ENCODE peak calls at places on chromosomes 2 and 18, in seven cellular contexts. A is NB4, D is endothelial cell of umbilical vein, O is Peyer's patch, H is transverse colon, N is adrenal gland, T is heart left ventricle. E is an unnamed sample.

GRCh38 chr2:118059919-118060478 is 28.3 kb upstream of the INSIG2 start:
- DNase-seq in T (no peak), N (no peak), O (no peak), D (no peak), A (no peak), H (no peak), E (no peak)

GRCh38 chr2:180980943-180981898 is 816 bp downstream of the UBE2E3 start:
- DNase-seq in T (peak), H (peak), O (peak), D (peak), N (peak), A (peak), E (no peak)

GRCh38 chr18:36809590-36810381 is 19.0 kb downstream of the TPGS2 start:
- DNase-seq in O (peak), T (no peak), A (peak), D (peak), H (peak), N (peak), E (peak)

GRCh38 chr2:238162516-238163441 is 4.0 kb downstream of the ERFE start:
- DNase-seq in O (no peak), H (no peak), N (no peak), D (no peak), A (no peak), T (peak), E (no peak)

GRCh38 chr2:73938761-73939352 is 12.2 kb downstream of the DGUOK start:
- DNase-seq in D (no peak), O (no peak), A (no peak), H (no peak), N (no peak), T (no peak), E (no peak)

GRCh38 chr2:216842634-216843033 is 17.2 kb downstream of the TNP1 start:
- DNase-seq in H (peak), D (no peak), T (peak), O (no peak), A (no peak), N (no peak), E (peak)

GRCh38 chr2:1453561-1453960 is 40.3 kb downstream of the TPO start:
- DNase-seq in T (no peak), O (no peak), A (no peak), N (no peak), H (no peak), D (no peak), E (no peak)

GRCh38 chr2:59025157-59025757 is 784.1 kb upstream of the FANCL start:
- DNase-seq in T (no peak), N (peak), D (peak), A (peak), H (peak), O (peak), E (no peak)

GRCh38 chr2:181626671-181627070 is 30.2 kb downstream of the CERKL start:
- DNase-seq in N (no peak), D (no peak), A (no peak), T (no peak), H (no peak), O (no peak), E (no peak)

GRCh38 chr18:3384664-3385189 is 65.2 kb upstream of the TGIF1 start:
- DNase-seq in N (no peak), H (no peak), O (no peak), A (no peak), T (no peak), D (no peak), E (no peak)

GRCh38 chr2:31070339-31070738 is 67.9 kb downstream of the GALNT14 start:
- DNase-seq in O (no peak), H (no peak), A (no peak), N (no peak), D (no peak), T (no peak), E (peak)

GRCh38 chr18:21682276-21683051 is 22.1 kb downstream of the ABHD3 start:
- DNase-seq in T (no peak), D (peak), O (no peak), H (no peak), N (no peak), A (peak), E (no peak)

GRCh38 chr18:72866572-72866900 is 1.3 kb downstream of the NETO1 start:
- DNase-seq in A (no peak), O (no peak), H (no peak), N (no peak), D (no peak), T (no peak), E (no peak)

GRCh38 chr2:216021768-216022167 is 8.4 kb upstream of the MREG start:
- DNase-seq in D (no peak), N (no peak), T (no peak), O (no peak), A (no peak), H (no peak), E (no peak)

GRCh38 chr2:1736045-1736444 is 8.3 kb downstream of the PXDN start:
- DNase-seq in N (peak), A (no peak), T (no peak), H (no peak), O (no peak), D (no peak), E (no peak)

GRCh38 chr2:2321250-2321545 is 9.9 kb downstream of the MYT1L start:
- DNase-seq in O (no peak), N (no peak), T (no peak), A (no peak), D (no peak), H (no peak), E (no peak)

GRCh38 chr18:25630682-25631081 is 278.7 kb upstream of the ZNF521 start:
- DNase-seq in A (no peak), N (no peak), O (no peak), T (no peak), H (no peak), D (peak), E (no peak)

GRCh38 chr2:69212238-69213028 is 174.6 kb downstream of the GFPT1 start:
- DNase-seq in A (no peak), D (no peak), N (no peak), O (no peak), H (no peak), T (no peak), E (no peak)

GRCh38 chr2:48467637-48468036 is 62.3 kb upstream of the STON1 start:
- DNase-seq in O (no peak), D (no peak), N (no peak), T (no peak), H (no peak), A (no peak), E (no peak)

GRCh38 chr18:58645398-58645797 is 16.5 kb upstream of the ALPK2 start:
- DNase-seq in A (no peak), N (no peak), O (no peak), D (no peak), T (no peak), H (no peak), E (no peak)

GRCh38 chr2:237236188-237236587 is 150.5 kb downstream of the COPS8 start:
- DNase-seq in D (no peak), N (no peak), O (no peak), A (no peak), T (no peak), H (no peak), E (no peak)

GRCh38 chr2:157592983-157593382 is 35.7 kb downstream of the ACVR1C start:
- DNase-seq in N (no peak), A (no peak), H (no peak), D (peak), T (no peak), O (no peak), E (no peak)

GRCh38 chr2:201847483-201847882 is 41.1 kb downstream of the CDK15 start:
- DNase-seq in A (no peak), O (no peak), N (no peak), D (no peak), H (no peak), T (no peak), E (no peak)

GRCh38 chr18:79951545-79952456 is at the start of gene SLC66A2:
- DNase-seq in T (peak), O (peak), N (peak), D (peak), A (peak), H (peak), E (peak)

GRCh38 chr2:240306185-240306584 is 129.3 kb upstream of the GPC1 start:
- DNase-seq in H (no peak), O (no peak), A (no peak), T (no peak), D (no peak), N (no peak), E (no peak)

GRCh38 chr2:79799744-79800143 is 286.9 kb downstream of the CTNNA2 start:
- DNase-seq in N (no peak), H (no peak), D (no peak), O (no peak), T (no peak), A (no peak), E (no peak)

GRCh38 chr2:126634273-126634861 is 21.6 kb upstream of the GYPC start:
- DNase-seq in A (peak), N (no peak), O (no peak), D (no peak), H (peak), T (peak), E (no peak)

GRCh38 chr18:54192415-54192814 is 32.1 kb downstream of the MBD2 start:
- DNase-seq in H (no peak), D (no peak), O (no peak), T (no peak), N (no peak), A (no peak), E (no peak)

GRCh38 chr18:36298113-36298701 is 694 bp downstream of the FHOD3 start:
- DNase-seq in H (no peak), T (no peak), A (no peak), D (no peak), N (no peak), O (no peak), E (no peak)

GRCh38 chr2:111701798-111702118 is 182.2 kb downstream of the ANAPC1 start:
- DNase-seq in D (no peak), O (no peak), T (no peak), A (no peak), N (no peak), H (no peak), E (no peak)

GRCh38 chr2:86703704-86704370 is 16.3 kb upstream of the RMND5A start:
- DNase-seq in N (no peak), A (no peak), D (no peak), H (peak), O (no peak), T (peak), E (peak)

GRCh38 chr18:48680339-48680738 is 141.5 kb downstream of the CTIF start:
- DNase-seq in O (no peak), D (peak), N (peak), T (peak), H (no peak), A (no peak), E (no peak)

GRCh38 chr2:199466704-199467461 is 9.1 kb upstream of the SATB2 start:
- DNase-seq in D (no peak), T (no peak), N (no peak), O (no peak), H (peak), A (no peak), E (no peak)

GRCh38 chr2:70380621-70381020 is 78.8 kb upstream of the FAM136A start:
- DNase-seq in H (no peak), D (no peak), O (no peak), N (no peak), A (no peak), T (no peak), E (no peak)

GRCh38 chr2:23446916-23447315 is 61.9 kb downstream of the KLHL29 start:
- DNase-seq in A (no peak), H (no peak), N (no peak), O (no peak), D (no peak), T (no peak), E (no peak)

GRCh38 chr2:39620067-39620466 is 45.6 kb upstream of the TMEM178A start:
- DNase-seq in N (peak), O (peak), T (peak), A (peak), D (peak), H (peak), E (no peak)

GRCh38 chr2:222637072-222637471 is 18.8 kb downstream of the FARSB start:
- DNase-seq in H (peak), T (no peak), A (no peak), O (no peak), D (no peak), N (no peak), E (no peak)

DNA sequence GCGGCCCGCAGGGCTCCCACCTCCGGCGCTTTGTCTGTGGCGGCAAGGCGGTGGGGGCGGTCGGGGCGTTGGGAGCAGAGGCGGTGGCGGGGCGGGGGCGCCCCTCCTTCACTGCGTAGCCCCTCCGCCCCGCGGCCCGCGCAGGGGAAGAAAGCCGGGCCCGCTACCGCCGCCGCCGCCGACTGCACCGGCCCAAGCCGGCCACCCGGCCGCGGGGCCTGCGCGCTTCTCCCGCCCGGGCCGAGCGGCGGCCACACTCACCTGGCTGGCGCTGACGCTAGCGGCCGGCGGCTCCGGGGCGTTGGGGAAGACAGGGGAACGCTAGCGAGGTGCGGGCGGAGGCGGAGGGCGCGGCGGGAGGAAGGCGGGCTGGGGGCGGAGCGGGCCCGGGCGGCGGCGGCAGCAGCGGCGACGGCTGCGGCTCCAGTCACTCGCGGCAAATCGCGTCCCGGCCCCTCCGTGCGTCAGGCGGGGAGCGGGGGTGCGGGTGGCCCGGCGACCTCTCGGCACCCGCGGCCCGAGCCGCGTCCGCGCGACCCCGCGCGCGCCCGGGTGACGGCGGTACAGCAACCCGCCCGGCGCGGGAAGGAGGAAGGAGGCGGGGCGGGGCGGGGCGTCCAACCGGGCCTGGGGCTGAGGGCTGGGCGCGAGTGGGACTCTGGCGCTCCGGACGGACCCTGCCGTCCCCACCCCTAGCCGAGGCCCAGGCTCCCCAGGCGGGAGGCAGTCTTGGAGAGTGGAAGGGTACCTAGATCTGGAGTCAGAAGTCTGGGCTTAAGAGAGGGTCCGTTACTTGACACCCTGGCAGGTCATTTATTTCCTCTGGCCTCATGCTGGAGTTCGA is at the start of gene SESTD1:
- DNase-seq in D (peak), N (peak), O (peak), H (peak), A (peak), T (peak), E (peak)
- TF ChIP-seq POLR2A in D (peak), N (no peak), O (peak), H (no peak), A (peak), T (peak), E (no peak)

DNA sequence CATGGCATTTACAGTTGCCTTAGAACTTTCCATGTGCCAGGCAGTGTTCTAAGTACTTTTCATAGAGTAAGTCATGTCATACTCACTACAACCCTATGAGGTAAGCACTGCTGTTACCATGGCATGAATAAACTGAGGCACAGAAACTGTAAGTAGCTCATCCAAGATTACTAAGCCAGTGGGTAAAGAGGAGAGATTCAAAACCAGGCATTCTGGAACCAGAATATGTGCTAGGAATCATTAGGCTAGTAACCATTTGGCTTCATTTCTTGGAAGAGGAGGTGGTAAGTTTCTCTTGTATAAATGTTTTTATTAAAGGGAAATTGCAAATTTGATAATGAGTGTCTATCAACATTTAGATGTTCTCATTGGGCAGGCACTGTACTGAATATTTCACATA is 35.1 kb downstream of the SOX11 start:
- DNase-seq in O (no peak), T (no peak), D (no peak), N (no peak), A (no peak), H (no peak), E (no peak)
- H3K4me3 ChIP-seq in O (no peak), T (no peak), D (no peak), N (no peak), A (no peak), H (no peak), E (no peak)

GRCh38 chr2:25714740-25715139 is 41.4 kb upstream of the DTNB start:
- DNase-seq in O (no peak), T (no peak), A (peak), H (no peak), D (no peak), N (no peak), E (no peak)
- TF ChIP-seq CTCF in O (no peak), T (no peak), A (no peak), H (no peak), D (no peak), N (no peak), E (no peak)

GRCh38 chr2:8676915-8677645 is 4.8 kb upstream of the ID2 start:
- DNase-seq in H (peak), N (no peak), O (no peak), A (no peak), D (no peak), T (no peak), E (no peak)

GRCh38 chr2:8677646-8678592 is 3.9 kb upstream of the ID2 start:
- DNase-seq in A (peak), H (peak), D (peak), N (peak), O (peak), T (no peak), E (peak)

GRCh38 chr2:8675543-8675942 is 6.3 kb upstream of the ID2 start:
- DNase-seq in T (no peak), H (no peak), O (no peak), A (no peak), D (no peak), N (no peak), E (peak)

GRCh38 chr2:8674420-8675009 is 7.3 kb upstream of the ID2 start:
- DNase-seq in D (no peak), A (no peak), T (no peak), O (no peak), H (no peak), N (no peak), E (no peak)

GRCh38 chr2:8676191-8676914 is 5.5 kb upstream of the ID2 start:
- DNase-seq in T (peak), H (peak), N (peak), A (no peak), O (no peak), D (peak), E (peak)
- TF ChIP-seq POLR2A in T (peak), H (peak), N (no peak), A (no peak), O (peak), D (no peak), E (no peak)

GRCh38 chr2:174338155-174338495 is 3.4 kb downstream of the SP9 start:
- DNase-seq in T (no peak), A (no peak), N (no peak), O (no peak), D (peak), H (no peak), E (no peak)

GRCh38 chr2:174338626-174339570 is 4.1 kb downstream of the SP9 start:
- DNase-seq in A (no peak), D (peak), H (no peak), N (no peak), O (no peak), T (no peak), E (no peak)

GRCh38 chr2:174340400-174341300 is 5.9 kb downstream of the SP9 start:
- DNase-seq in D (no peak), O (no peak), A (peak), T (no peak), H (no peak), N (no peak), E (peak)

GRCh38 chr2:174339971-174340399 is 5.2 kb downstream of the SP9 start:
- DNase-seq in D (no peak), O (no peak), H (no peak), T (no peak), A (peak), N (no peak), E (no peak)

DNA sequence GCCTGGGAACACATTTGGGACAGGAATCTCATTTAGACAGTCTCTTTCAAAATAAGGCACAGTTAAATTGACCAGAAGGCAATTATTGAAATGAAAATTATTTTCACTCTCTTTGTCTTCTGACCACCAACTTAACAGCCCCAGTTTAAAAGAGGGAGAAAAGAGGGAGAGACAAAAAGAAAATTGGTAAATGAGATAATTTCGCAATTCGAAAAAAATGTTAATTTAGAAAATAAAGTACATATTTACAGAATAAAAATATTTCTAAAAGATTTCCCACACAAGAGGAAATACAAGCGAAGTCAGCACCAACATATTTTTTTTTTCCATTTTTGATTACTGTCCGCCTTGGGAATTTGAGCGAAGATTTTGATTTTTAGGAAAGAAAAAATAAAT is 4.8 kb downstream of the SP9 start:
- DNase-seq in N (no peak), T (no peak), A (no peak), D (no peak), O (no peak), H (no peak), E (no peak)
- H3K4me3 ChIP-seq in N (no peak), T (no peak), A (no peak), D (no peak), O (no peak), H (no peak), E (no peak)

GRCh38 chr2:134375935-134376334 is 122.1 kb downstream of the MGAT5 start:
- DNase-seq in D (peak), A (no peak), O (no peak), N (peak), T (peak), H (peak), E (no peak)
- TF ChIP-seq CTCF in D (peak), A (no peak), O (no peak), N (peak), T (peak), H (peak), E (no peak)